ENCODE peak calls at places on chromosomes 5 and 9, in four cellular contexts. L is GM13977, P is SK-MEL-5, O is AG08395. K is an unnamed sample.

GRCh38 chr5:42993516-42994284 is 46.4 kb downstream of the ANXA2R start:
- DNase-seq in L (no peak), P (peak; percentile 60), O (peak; percentile 5), K (no peak)

GRCh38 chr5:108702546-108702945 is 45.2 kb upstream of the FER start:
- DNase-seq in O (no peak), P (no peak), L (no peak), K (no peak)

GRCh38 chr5:78573318-78573717 is 75.3 kb downstream of the LHFPL2 start:
- DNase-seq in P (no peak), O (no peak), L (no peak), K (no peak)

GRCh38 chr5:139228201-139228796 is 30.1 kb upstream of the SIL1 start:
- DNase-seq in P (no peak), O (no peak), L (no peak), K (no peak)

GRCh38 chr9:89744730-89745129 is 139.9 kb downstream of the GADD45G start:
- DNase-seq in O (no peak), L (no peak), P (no peak), K (no peak)

GRCh38 chr5:23042231-23042630 is 189.1 kb upstream of the CDH12 start:
- DNase-seq in O (no peak), P (no peak), L (no peak), K (no peak)

GRCh38 chr9:32841314-32841713 is 58.0 kb downstream of the TMEM215 start:
- DNase-seq in O (no peak), P (no peak), L (no peak), K (no peak)

GRCh38 chr9:73370053-73370452 is 218.4 kb downstream of the ANXA1 start:
- DNase-seq in L (no peak), O (no peak), P (peak; percentile 12), K (no peak)

GRCh38 chr9:134399435-134400056 is 73.3 kb downstream of the RXRA start:
- DNase-seq in P (peak; percentile 63), L (no peak), O (peak; percentile 56), K (no peak)

GRCh38 chr5:145752947-145753346 is 82.2 kb downstream of the PRELID2 start:
- DNase-seq in O (peak; percentile 21), L (no peak), P (no peak), K (no peak)

GRCh38 chr9:125203259-125203658 is 2.9 kb downstream of the RABEPK start:
- DNase-seq in O (no peak), P (peak; percentile 57), L (no peak), K (no peak)

GRCh38 chr5:74540582-74540981 is 99.9 kb downstream of the ENC1 start:
- DNase-seq in P (no peak), L (no peak), O (no peak), K (no peak)

GRCh38 chr5:128408622-128409021 is 129.4 kb downstream of the FBN2 start:
- DNase-seq in P (no peak), L (peak; percentile 10), O (no peak), K (no peak)

GRCh38 chr9:92654481-92655301 is 15.2 kb downstream of the IPPK start:
- DNase-seq in P (no peak), L (no peak), O (peak; percentile 82), K (no peak)

GRCh38 chr5:94544031-94544650 is 74.3 kb downstream of the KIAA0825 start:
- DNase-seq in O (no peak), L (no peak), P (no peak), K (no peak)

GRCh38 chr5:35869705-35870277 is 13.1 kb downstream of the IL7R start:
- DNase-seq in L (no peak), P (no peak), O (no peak), K (no peak)

GRCh38 chr5:90093931-90094485 is 315.5 kb downstream of the CETN3 start:
- DNase-seq in O (no peak), L (no peak), P (no peak), K (no peak)

GRCh38 chr5:125100342-125100741 is 353.9 kb upstream of the ZNF608 start:
- DNase-seq in P (no peak), O (no peak), L (no peak), K (no peak)

GRCh38 chr9:89096807-89097206 is 81.8 kb downstream of the SHC3 start:
- DNase-seq in O (no peak), L (no peak), P (no peak), K (no peak)

GRCh38 chr9:134365115-134365596 is 38.9 kb downstream of the RXRA start:
- DNase-seq in L (no peak), O (no peak), P (no peak), K (no peak)

GRCh38 chr5:124263680-124264491 is 482.6 kb downstream of the ZNF608 start:
- DNase-seq in L (no peak), O (no peak), P (no peak), K (no peak)

GRCh38 chr5:134145779-134146581 is 30.8 kb downstream of the SKP1 start:
- DNase-seq in P (peak; percentile 79), L (peak; percentile 66), O (peak; percentile 77), K (peak; percentile 69)

GRCh38 chr5:141507387-141508091 is 18.7 kb downstream of the PCDHGC5 start:
- DNase-seq in P (no peak), O (peak; percentile 77), L (peak; percentile 46), K (no peak)

GRCh38 chr5:132471006-132471907 is 19.3 kb downstream of the IRF1 start:
- DNase-seq in O (no peak), P (no peak), L (no peak), K (peak; percentile 7)

GRCh38 chr5:122704247-122705036 is 70.4 kb upstream of the SNX2 start:
- DNase-seq in P (peak; percentile 76), O (peak; percentile 52), L (no peak), K (no peak)

GRCh38 chr5:176648467-176649194 is 1.3 kb downstream of the TSPAN17 start:
- DNase-seq in O (no peak), P (no peak), L (no peak), K (no peak)

GRCh38 chr5:1760656-1761452 is 38.8 kb downstream of the MRPL36 start:
- DNase-seq in O (no peak), L (no peak), P (no peak), K (no peak)

GRCh38 chr5:81749562-81750307 is 1.2 kb downstream of the SSBP2 start:
- DNase-seq in L (peak; percentile 88), P (no peak), O (peak; percentile 9), K (peak; percentile 23)

GRCh38 chr9:92350129-92350739 is 24.5 kb downstream of the CENPP start:
- DNase-seq in L (no peak), P (no peak), O (peak; percentile 20), K (no peak)

GRCh38 chr9:137224850-137225694 is at the start of gene CYSRT1:
- DNase-seq in L (no peak), O (no peak), P (no peak), K (no peak)

GRCh38 chr9:92639791-92640271 is 30.1 kb downstream of the IPPK start:
- DNase-seq in O (no peak), P (no peak), L (no peak), K (no peak)

GRCh38 chr5:66164044-66164790 is 20.1 kb downstream of the SREK1 start:
- DNase-seq in L (no peak), P (no peak), O (peak; percentile 59), K (no peak)

GRCh38 chr5:149419532-149420485 is 40.7 kb upstream of the IL17B start:
- DNase-seq in O (no peak), L (no peak), P (no peak), K (no peak)

GRCh38 chr5:172751761-172752510 is 19.1 kb downstream of the DUSP1 start:
- DNase-seq in P (no peak), O (no peak), L (no peak), K (no peak)

K was measured in T-helper 17 cell.